ENCODE peak calls at places on chromosomes 7 and 10, in four cellular contexts. U, B, F and Z are unnamed samples.
A peak's percentile ranks its signal among the peaks of the same experiment; 100 is the strongest.

GRCh38 chr7:79458796-79459195 is 5.3 kb upstream of the MAGI2 start:
- DNase-seq in U (no peak), B (no peak), F (no peak), Z (no peak)

GRCh38 chr10:31678573-31679122 is 250.0 kb downstream of the ARHGAP12 start:
- DNase-seq in U (no peak), B (no peak), F (no peak), Z (no peak)

GRCh38 chr7:46651561-46652088 is 730.6 kb upstream of the IGFBP3 start:
- DNase-seq in U (peak; percentile 9), B (no peak), F (no peak), Z (no peak)

GRCh38 chr7:42198296-42198695 is 38.7 kb downstream of the GLI3 start:
- DNase-seq in U (no peak), B (no peak), F (peak; percentile 78), Z (no peak)

GRCh38 chr10:122163182-122164027 is 107.7 kb upstream of the BTBD16 start:
- DNase-seq in U (peak; percentile 68), B (peak; percentile 96), F (no peak), Z (no peak)

GRCh38 chr7:37921876-37922275 is 1.4 kb downstream of the EPDR1 start:
- DNase-seq in U (no peak), B (no peak), F (no peak), Z (no peak)

GRCh38 chr7:155373359-155374273 is 75.9 kb downstream of the INSIG1 start:
- DNase-seq in U (no peak), B (peak; percentile 71), F (no peak), Z (no peak)

GRCh38 chr10:19811517-19811916 is 4.7 kb upstream of the PLXDC2 start:
- DNase-seq in U (peak; percentile 47), B (peak; percentile 61), F (no peak), Z (no peak)

GRCh38 chr10:107095125-107095524 is 69.4 kb downstream of the SORCS1 start:
- DNase-seq in U (no peak), B (no peak), F (no peak), Z (no peak)

GRCh38 chr7:2465928-2466327 is 10.3 kb downstream of the GRIFIN start:
- DNase-seq in U (no peak), B (no peak), F (no peak), Z (no peak)

GRCh38 chr10:124037784-124038183 is 55.6 kb downstream of the CHST15 start:
- DNase-seq in U (no peak), B (no peak), F (no peak), Z (no peak)

GRCh38 chr10:124035306-124035927 is 58.0 kb downstream of the CHST15 start:
- DNase-seq in U (no peak), B (peak; percentile 39), F (no peak), Z (no peak)

GRCh38 chr10:124035928-124036558 is 57.4 kb downstream of the CHST15 start:
- DNase-seq in U (no peak), B (no peak), F (peak; percentile 55), Z (no peak)

GRCh38 chr10:124037286-124037685 is 56.1 kb downstream of the CHST15 start:
- DNase-seq in U (no peak), B (no peak), F (no peak), Z (no peak)

GRCh38 chr10:124036746-124037145 is 56.7 kb downstream of the CHST15 start:
- DNase-seq in U (no peak), B (no peak), F (no peak), Z (no peak)
- H3K4me3 ChIP-seq in U (no peak overlapping the region), B (no peak overlapping the region), F (no peak overlapping the region), Z (no peak overlapping the region)

GRCh38 chr10:99233000-99233679 is 2.5 kb downstream of the HPSE2 start:
- DNase-seq in U (no peak), B (peak; percentile 30), F (no peak), Z (no peak)
- H3K4me3 ChIP-seq in U (peak overlapping the region; percentile 36), B (peak overlapping the region; percentile 75), F (peak overlapping the region; percentile 48), Z (peak overlapping the region; percentile 48)

DNA sequence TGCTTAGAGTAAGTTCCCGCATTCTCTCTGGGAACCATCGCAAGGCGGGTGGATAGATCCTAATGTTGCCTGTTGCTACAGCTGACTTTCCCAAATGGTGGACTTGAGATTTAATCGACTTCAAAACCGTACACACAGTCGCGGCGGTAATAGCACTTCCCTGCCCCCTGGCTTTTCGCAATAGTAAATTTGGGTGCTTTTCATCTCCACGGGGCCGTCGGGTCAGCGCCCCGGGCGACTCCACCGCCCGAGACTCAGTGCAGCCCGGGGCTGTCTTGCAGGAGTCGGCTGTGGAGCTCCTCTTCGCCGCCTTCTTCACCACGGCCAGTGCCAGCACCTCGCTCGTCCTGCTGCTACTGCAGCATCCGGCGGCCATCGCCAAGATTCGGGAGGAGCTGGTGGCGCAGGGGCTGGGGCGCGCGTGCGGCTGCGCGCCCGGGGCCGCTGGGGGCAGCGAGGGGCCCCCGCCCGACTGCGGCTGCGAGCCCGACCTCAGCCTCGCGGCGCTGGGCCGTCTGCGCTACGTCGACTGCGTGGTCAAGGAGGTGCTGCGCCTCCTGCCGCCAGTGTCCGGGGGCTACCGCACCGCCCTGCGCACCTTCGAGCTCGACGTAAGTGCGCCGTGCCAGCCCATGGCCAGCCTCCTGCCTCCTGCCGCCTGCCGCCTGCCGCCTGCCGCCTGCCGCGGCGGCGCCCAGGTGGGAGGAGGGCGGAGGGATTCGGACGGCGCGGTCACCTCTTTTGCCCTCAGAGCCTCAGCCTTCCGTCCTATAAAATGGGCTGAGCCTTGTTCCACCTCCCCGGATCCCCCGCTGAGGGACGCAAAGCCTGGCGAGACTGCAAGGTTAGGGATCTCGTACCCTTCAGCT is 5.3 kb downstream of the CYP26C1 start:
- DNase-seq in U (peak; percentile 27), B (peak; percentile 74), F (no peak), Z (no peak)
- H3K4me3 ChIP-seq in U (peak overlapping the region; percentile 22), B (peak overlapping the region; percentile 55), F (no peak overlapping the region), Z (no peak overlapping the region)

GRCh38 chr10:62016477-62017140 is 115.1 kb downstream of the ARID5B start:
- DNase-seq in U (no peak), B (no peak), F (no peak), Z (no peak)
- H3K4me3 ChIP-seq in U (no peak overlapping the region), B (no peak overlapping the region), F (no peak overlapping the region), Z (no peak overlapping the region)

DNA sequence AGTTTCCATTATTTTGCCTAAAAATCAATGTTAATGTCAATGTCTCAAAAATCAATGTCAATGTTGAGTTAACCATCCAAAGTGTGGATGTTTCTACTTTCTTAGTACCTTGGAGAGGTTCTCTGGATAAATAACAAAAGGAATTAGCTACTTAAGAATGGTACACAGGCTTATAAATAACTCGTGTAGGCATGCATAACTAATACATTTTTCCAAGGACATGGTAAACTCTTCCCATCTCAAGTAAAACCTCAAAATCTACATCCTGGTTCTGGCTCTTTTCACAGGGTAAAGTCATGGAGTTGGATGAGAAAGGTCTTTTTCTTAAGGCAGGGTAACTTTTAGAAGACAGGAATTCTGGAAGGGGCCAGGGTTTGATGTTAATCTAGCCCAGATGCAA is 59.9 kb downstream of the CAV1 start:
- DNase-seq in U (no peak), B (no peak), F (no peak), Z (no peak)
- H3K4me3 ChIP-seq in U (no peak overlapping the region), B (no peak overlapping the region), F (no peak overlapping the region), Z (no peak overlapping the region)

GRCh38 chr7:137276194-137276593 is 67.3 kb downstream of the PTN start:
- DNase-seq in U (peak; percentile 41), B (no peak), F (no peak), Z (no peak)
- H3K4me3 ChIP-seq in U (no peak overlapping the region), B (no peak overlapping the region), F (no peak overlapping the region), Z (no peak overlapping the region)

GRCh38 chr10:125216309-125216708 is 55.9 kb upstream of the CTBP2 start:
- DNase-seq in U (no peak), B (no peak), F (no peak), Z (no peak)

GRCh38 chr10:125222515-125222914 is 62.2 kb upstream of the CTBP2 start:
- DNase-seq in U (no peak), B (no peak), F (no peak), Z (no peak)

GRCh38 chr10:125217986-125218675 is 57.8 kb upstream of the CTBP2 start:
- DNase-seq in U (no peak), B (peak; percentile 36), F (no peak), Z (no peak)

GRCh38 chr10:125216897-125217296 is 56.5 kb upstream of the CTBP2 start:
- DNase-seq in U (no peak), B (no peak), F (no peak), Z (no peak)

DNA sequence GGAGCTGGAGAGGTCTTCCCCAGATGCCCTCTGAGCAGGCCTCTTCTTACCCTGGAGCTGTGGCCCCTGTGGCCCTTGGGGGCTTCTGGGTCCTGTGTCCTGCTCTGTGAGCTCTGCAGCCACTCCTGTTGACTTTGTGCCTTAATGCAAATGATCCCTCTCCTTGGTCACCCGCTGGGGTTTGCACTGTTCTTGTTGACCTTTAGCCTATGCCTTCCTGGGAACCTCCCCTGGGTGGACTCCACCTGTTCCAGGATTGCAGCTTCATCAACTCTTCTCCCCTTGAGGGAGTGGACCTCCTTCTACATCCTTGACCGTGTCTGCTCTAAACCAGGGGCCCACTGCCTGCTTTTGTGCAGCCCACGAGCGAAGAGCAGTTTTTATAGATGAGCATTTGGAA is 58.6 kb upstream of the CTBP2 start:
- DNase-seq in U (no peak), B (no peak), F (no peak), Z (no peak)
- H3K4me3 ChIP-seq in U (no peak overlapping the region), B (no peak overlapping the region), F (no peak overlapping the region), Z (no peak overlapping the region)

GRCh38 chr7:144390481-144390880 is 13.0 kb downstream of the NOBOX start:
- DNase-seq in U (no peak), B (no peak), F (no peak), Z (no peak)

GRCh38 chr7:144388950-144389349 is 14.5 kb downstream of the NOBOX start:
- DNase-seq in U (no peak), B (peak; percentile 43), F (no peak), Z (no peak)

GRCh38 chr7:144391014-144391413 is 12.5 kb downstream of the NOBOX start:
- DNase-seq in U (no peak), B (no peak), F (no peak), Z (peak; percentile 60)

GRCh38 chr7:144386741-144387140 is 16.8 kb downstream of the NOBOX start:
- DNase-seq in U (no peak), B (no peak), F (no peak), Z (no peak)

DNA sequence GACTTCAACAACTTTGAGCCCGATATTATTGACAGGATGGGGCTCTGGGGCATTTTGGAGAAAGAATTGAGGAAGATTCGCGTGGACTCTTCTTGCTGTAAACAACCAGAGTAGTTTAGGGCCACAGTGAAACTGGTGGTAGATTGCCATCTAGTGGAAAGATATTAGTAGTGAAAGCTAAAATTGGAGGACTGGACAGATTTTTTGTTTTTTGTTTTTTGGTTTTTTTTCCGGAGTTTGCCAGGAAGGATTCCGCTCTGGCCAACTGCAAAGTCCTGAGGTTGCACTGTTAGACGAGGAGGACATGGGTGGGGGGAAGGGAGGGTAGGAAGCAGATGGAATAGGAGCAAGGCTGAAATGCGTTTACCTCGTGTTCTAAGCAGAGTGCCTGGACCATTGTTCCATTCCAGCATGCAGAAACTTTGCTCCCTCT is 11.7 kb downstream of the NOBOX start:
- DNase-seq in U (peak; percentile 61), B (peak; percentile 83), F (no peak), Z (no peak)
- H3K4me3 ChIP-seq in U (no peak overlapping the region), B (no peak overlapping the region), F (no peak overlapping the region), Z (peak overlapping the region; percentile 34)

GRCh38 chr10:11178606-11179221 is 161.0 kb downstream of the CELF2 start:
- DNase-seq in U (peak; percentile 93), B (no peak), F (no peak), Z (peak; percentile 76)
- H3K4me3 ChIP-seq in U (no peak overlapping the region), B (no peak overlapping the region), F (no peak overlapping the region), Z (no peak overlapping the region)